ENCODE peak calls at places on chromosomes 4 and X, in seven cellular contexts. One of them, this sample, is unnamed.

GRCh38 chrX:153423652-153424051 is 12.4 kb downstream of the ZFP92 start:
- DNase-seq in T-helper 2 cell: no peak
- DNase-seq in Ammon's horn: no peak
- DNase-seq in cerebellar cortex: no peak
- DNase-seq in SJSA1: no peak
- DNase-seq in activated naive CD4-positive, alpha-beta T cell treated with anti-CD3 and anti-CD28 coated beads, Interleukin-2, amount 50 U/mL, for 72 hours: no peak
- DNase-seq in RKO: no peak
- DNase-seq in this sample: no peak

GRCh38 chr4:142091085-142091513 is 454.7 kb downstream of the IL15 start:
- DNase-seq in T-helper 2 cell: no peak
- DNase-seq in Ammon's horn: no peak
- DNase-seq in cerebellar cortex: no peak
- DNase-seq in SJSA1: no peak
- DNase-seq in activated naive CD4-positive, alpha-beta T cell treated with anti-CD3 and anti-CD28 coated beads, Interleukin-2, amount 50 U/mL, for 72 hours: no peak
- DNase-seq in RKO: peak; percentile 18
- DNase-seq in this sample: no peak

GRCh38 chr4:124199755-124200154 is 512.8 kb downstream of the ANKRD50 start:
- DNase-seq in T-helper 2 cell: no peak
- DNase-seq in Ammon's horn: no peak
- DNase-seq in cerebellar cortex: no peak
- DNase-seq in SJSA1: peak; percentile 19
- DNase-seq in activated naive CD4-positive, alpha-beta T cell treated with anti-CD3 and anti-CD28 coated beads, Interleukin-2, amount 50 U/mL, for 72 hours: no peak
- DNase-seq in RKO: no peak
- DNase-seq in this sample: no peak

GRCh38 chr4:177562163-177562562 is 119.9 kb upstream of the AGA start:
- DNase-seq in T-helper 2 cell: no peak
- DNase-seq in Ammon's horn: no peak
- DNase-seq in cerebellar cortex: no peak
- DNase-seq in SJSA1: no peak
- DNase-seq in activated naive CD4-positive, alpha-beta T cell treated with anti-CD3 and anti-CD28 coated beads, Interleukin-2, amount 50 U/mL, for 72 hours: no peak
- DNase-seq in RKO: no peak
- DNase-seq in this sample: no peak

GRCh38 chr4:38805530-38806145 is 1.0 kb upstream of the TLR1 start:
- DNase-seq in T-helper 2 cell: no peak
- DNase-seq in Ammon's horn: peak; percentile 75
- DNase-seq in cerebellar cortex: no peak
- DNase-seq in SJSA1: peak; percentile 34
- DNase-seq in activated naive CD4-positive, alpha-beta T cell treated with anti-CD3 and anti-CD28 coated beads, Interleukin-2, amount 50 U/mL, for 72 hours: no peak
- DNase-seq in RKO: no peak
- DNase-seq in this sample: no peak

GRCh38 chr4:102299302-102299701 is 46.0 kb downstream of the SLC39A8 start:
- DNase-seq in T-helper 2 cell: no peak
- DNase-seq in Ammon's horn: no peak
- DNase-seq in cerebellar cortex: no peak
- DNase-seq in SJSA1: peak; percentile 10
- DNase-seq in activated naive CD4-positive, alpha-beta T cell treated with anti-CD3 and anti-CD28 coated beads, Interleukin-2, amount 50 U/mL, for 72 hours: no peak
- DNase-seq in RKO: no peak
- DNase-seq in this sample: no peak

GRCh38 chrX:114717921-114718320 is 134.0 kb downstream of the HTR2C start:
- DNase-seq in T-helper 2 cell: no peak
- DNase-seq in Ammon's horn: no peak
- DNase-seq in cerebellar cortex: peak; percentile 0
- DNase-seq in SJSA1: no peak
- DNase-seq in activated naive CD4-positive, alpha-beta T cell treated with anti-CD3 and anti-CD28 coated beads, Interleukin-2, amount 50 U/mL, for 72 hours: no peak
- DNase-seq in RKO: no peak
- DNase-seq in this sample: no peak

GRCh38 chrX:78092296-78092695 is 11.8 kb upstream of the PGK1 start:
- DNase-seq in T-helper 2 cell: no peak
- DNase-seq in Ammon's horn: no peak
- DNase-seq in cerebellar cortex: peak; percentile 9
- DNase-seq in SJSA1: peak; percentile 25
- DNase-seq in activated naive CD4-positive, alpha-beta T cell treated with anti-CD3 and anti-CD28 coated beads, Interleukin-2, amount 50 U/mL, for 72 hours: no peak
- DNase-seq in RKO: peak; percentile 28
- DNase-seq in this sample: no peak

GRCh38 chrX:10926906-10927305 is 184.2 kb upstream of the HCCS start:
- DNase-seq in T-helper 2 cell: no peak
- DNase-seq in Ammon's horn: no peak
- DNase-seq in cerebellar cortex: no peak
- DNase-seq in SJSA1: no peak
- DNase-seq in activated naive CD4-positive, alpha-beta T cell treated with anti-CD3 and anti-CD28 coated beads, Interleukin-2, amount 50 U/mL, for 72 hours: no peak
- DNase-seq in RKO: no peak
- DNase-seq in this sample: no peak

GRCh38 chr4:658031-658667 is 15.9 kb downstream of the ATP5ME start:
- DNase-seq in T-helper 2 cell: no peak
- DNase-seq in Ammon's horn: no peak
- DNase-seq in cerebellar cortex: no peak
- DNase-seq in SJSA1: no peak
- DNase-seq in activated naive CD4-positive, alpha-beta T cell treated with anti-CD3 and anti-CD28 coated beads, Interleukin-2, amount 50 U/mL, for 72 hours: no peak
- DNase-seq in RKO: no peak
- DNase-seq in this sample: no peak